ENCODE peak calls at places on chromosomes 4 and X, in six cellular contexts. A is foreskin fibroblast, C is lower lobe of right lung, P is AG10803, L is epithelial cell of esophagus, K is endothelial cell. Q is an unnamed sample.

GRCh38 chr4:161936625-161937133 is 227.1 kb downstream of the FSTL5 start:
- DNase-seq in A (peak), C (no peak), P (peak), L (peak), K (no peak), Q (no peak)

GRCh38 chr4:117311989-117312388 is 226.6 kb upstream of the TRAM1L1 start:
- DNase-seq in A (no peak), C (no peak), P (no peak), L (no peak), K (no peak), Q (no peak)

GRCh38 chrX:22135171-22135711 is 103.1 kb downstream of the PHEX start:
- DNase-seq in A (peak), C (no peak), P (peak), L (peak), K (no peak), Q (no peak)

GRCh38 chr4:81030617-81031388 is at the start of gene BMP3:
- DNase-seq in A (peak), C (peak), P (peak), L (peak), K (peak), Q (peak)

GRCh38 chr4:31089815-31090214 is 369.6 kb downstream of the PCDH7 start:
- DNase-seq in A (peak), C (peak), P (no peak), L (peak), K (no peak), Q (no peak)

GRCh38 chrX:31233941-31234496 is 162.2 kb upstream of the FTHL17 start:
- DNase-seq in A (no peak), C (no peak), P (no peak), L (peak), K (no peak), Q (no peak)

GRCh38 chr4:130478406-130478805 is 1382.5 kb downstream of the C4orf33 start:
- DNase-seq in A (peak), C (no peak), P (peak), L (peak), K (no peak), Q (no peak)

GRCh38 chrX:51456246-51456645 is 40.1 kb downstream of the NUDT11 start:
- DNase-seq in A (no peak), C (no peak), P (no peak), L (no peak), K (no peak), Q (no peak)

GRCh38 chr4:97691111-97691605 is 452.1 kb downstream of the STPG2 start:
- DNase-seq in A (no peak), C (no peak), P (no peak), L (peak), K (no peak), Q (no peak)

GRCh38 chrX:135086197-135086854 is 34.0 kb downstream of the ETDB start:
- DNase-seq in A (peak), C (no peak), P (peak), L (peak), K (peak), Q (no peak)

GRCh38 chr4:121696641-121697461 is at the start of gene ANXA5:
- DNase-seq in A (peak), C (peak), P (peak), L (peak), K (peak), Q (peak)

GRCh38 chr4:108118505-108118904 is 50.2 kb downstream of the LEF1 start:
- DNase-seq in A (peak), C (no peak), P (no peak), L (peak), K (no peak), Q (no peak)

GRCh38 chrX:46916273-46916672 is 4.1 kb downstream of the JADE3 start:
- DNase-seq in A (no peak), C (no peak), P (no peak), L (no peak), K (no peak), Q (no peak)

GRCh38 chrX:46913710-46914109 is 1.5 kb downstream of the JADE3 start:
- DNase-seq in A (peak), C (peak), P (peak), L (peak), K (peak), Q (no peak)

GRCh38 chrX:46912098-46912672 is at the start of gene JADE3:
- DNase-seq in A (peak), C (peak), P (peak), L (peak), K (peak), Q (peak)

GRCh38 chrX:46910415-46910814 is 1.8 kb upstream of the JADE3 start:
- DNase-seq in A (no peak), C (no peak), P (no peak), L (no peak), K (no peak), Q (no peak)

GRCh38 chrX:46912673-46913491 is 661 bp downstream of the JADE3 start:
- DNase-seq in A (peak), C (peak), P (peak), L (peak), K (peak), Q (peak)
- TF ChIP-seq CTCF in A (peak), C (peak), P (peak), L (peak), K (peak), Q (peak)

GRCh38 chr4:169619958-169620845 is at the start of gene CLCN3:
- DNase-seq in A (peak), C (peak), P (peak), L (peak), K (peak), Q (peak)
- TF ChIP-seq CTCF in A (no peak), C (peak), P (peak), L (no peak), K (no peak), Q (no peak)

GRCh38 chrX:131305926-131306325 is 16.8 kb upstream of the IGSF1 start:
- DNase-seq in A (no peak), C (no peak), P (no peak), L (no peak), K (no peak), Q (no peak)
- TF ChIP-seq CTCF in A (no peak), C (no peak), P (no peak), L (no peak), K (no peak), Q (no peak)

GRCh38 chr4:84912741-84913140 is 53.7 kb downstream of the WDFY3 start:
- DNase-seq in A (no peak), C (no peak), P (no peak), L (no peak), K (no peak), Q (no peak)
- TF ChIP-seq CTCF in A (no peak), C (no peak), P (no peak), L (no peak), K (no peak), Q (no peak)

DNA sequence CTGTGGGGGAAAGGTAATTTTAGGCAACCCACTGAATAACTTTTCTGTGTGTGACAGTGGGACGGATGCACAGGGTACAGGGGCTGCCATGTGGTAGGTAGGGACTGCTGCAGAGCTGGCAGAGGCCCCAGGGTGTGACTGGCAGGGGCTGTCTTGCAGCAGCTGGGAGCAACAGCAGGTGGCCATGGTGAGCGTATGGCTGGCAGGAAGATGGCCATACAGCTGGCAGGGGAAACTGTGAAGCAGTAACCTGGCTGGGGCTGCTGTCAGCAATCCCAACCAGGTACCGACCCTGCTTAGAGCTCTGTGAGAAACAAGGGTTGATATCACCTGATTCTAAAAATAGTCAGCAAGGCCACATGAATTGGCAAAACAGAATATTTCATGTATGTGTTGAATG is 130.7 kb downstream of the UGT8 start:
- DNase-seq in A (no peak), C (no peak), P (no peak), L (no peak), K (no peak), Q (peak)
- TF ChIP-seq CTCF in A (no peak), C (no peak), P (no peak), L (no peak), K (no peak), Q (no peak)

DNA sequence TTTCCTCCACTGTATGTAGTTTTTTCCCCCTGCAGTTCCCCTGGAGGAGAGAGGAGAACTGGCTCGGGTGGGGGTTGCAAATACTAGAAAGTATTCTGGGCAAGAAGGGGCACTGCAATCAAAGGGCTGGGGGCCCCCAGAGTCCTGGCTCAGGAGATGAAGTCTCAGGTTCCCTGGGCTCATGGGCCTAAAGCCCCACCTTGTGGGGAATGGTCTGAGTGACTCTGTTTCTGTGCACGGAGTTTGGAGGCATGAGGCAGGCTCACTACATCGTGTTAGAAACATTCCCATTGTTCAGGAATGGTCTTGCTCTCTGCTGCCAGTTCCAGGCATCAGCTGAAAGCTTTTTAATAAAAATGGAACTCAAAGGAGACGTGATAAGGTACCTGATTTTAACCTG is 122.5 kb downstream of the TMEM164 start:
- DNase-seq in A (peak), C (no peak), P (no peak), L (peak), K (peak), Q (peak)
- TF ChIP-seq CTCF in A (peak), C (no peak), P (peak), L (peak), K (no peak), Q (no peak)

GRCh38 chrX:9907645-9908387 is 59.3 kb upstream of the CLDN34 start:
- DNase-seq in A (peak), C (no peak), P (no peak), L (peak), K (no peak), Q (no peak)
- TF ChIP-seq CTCF in A (no peak), C (no peak), P (no peak), L (no peak), K (no peak), Q (no peak)

Q was measured in glutamatergic neuron.